ENCODE peak calls at places on chromosome 17, in ten cellular contexts. One of them, this sample, is unnamed.

GRCh38 chr17:79540306-79540705 is 70.5 kb downstream of the RBFOX3 start:
- DNase-seq in hippocampal formation: no peak
- DNase-seq in AG10803: no peak
- DNase-seq in neuronal stem cell: no peak
- DNase-seq in Calu3: no peak
- DNase-seq in GM10248: no peak
- DNase-seq in A549: no peak
- DNase-seq in stimulated activated CD4-positive, alpha-beta T cell treated with anti-CD3 and anti-CD28 coated beads, Interleukin-1b, Interleukin-23, amount 100 ng/mL, for 1 hour: no peak
- DNase-seq in NCI-H345: no peak
- DNase-seq in left cardiac atrium: no peak
- DNase-seq in this sample: no peak

GRCh38 chr17:17119533-17119932 is 77.3 kb downstream of the MPRIP start:
- DNase-seq in neuronal stem cell: no peak
- DNase-seq in A549: no peak
- DNase-seq in hippocampal formation: no peak
- DNase-seq in left cardiac atrium: no peak
- DNase-seq in AG10803: peak
- DNase-seq in NCI-H345: no peak
- DNase-seq in GM10248: peak
- DNase-seq in Calu3: no peak
- DNase-seq in stimulated activated CD4-positive, alpha-beta T cell treated with anti-CD3 and anti-CD28 coated beads, Interleukin-1b, Interleukin-23, amount 100 ng/mL, for 1 hour: no peak
- DNase-seq in this sample: peak

GRCh38 chr17:8320990-8321389 is 10.9 kb downstream of the ARHGEF15 start:
- DNase-seq in AG10803: no peak
- DNase-seq in Calu3: no peak
- DNase-seq in GM10248: peak
- DNase-seq in left cardiac atrium: no peak
- DNase-seq in neuronal stem cell: no peak
- DNase-seq in A549: no peak
- DNase-seq in NCI-H345: no peak
- DNase-seq in stimulated activated CD4-positive, alpha-beta T cell treated with anti-CD3 and anti-CD28 coated beads, Interleukin-1b, Interleukin-23, amount 100 ng/mL, for 1 hour: no peak
- DNase-seq in hippocampal formation: no peak
- DNase-seq in this sample: no peak

GRCh38 chr17:2436516-2436915 is 35.7 kb upstream of the MNT start:
- DNase-seq in stimulated activated CD4-positive, alpha-beta T cell treated with anti-CD3 and anti-CD28 coated beads, Interleukin-1b, Interleukin-23, amount 100 ng/mL, for 1 hour: no peak
- DNase-seq in Calu3: no peak
- DNase-seq in GM10248: no peak
- DNase-seq in NCI-H345: peak
- DNase-seq in hippocampal formation: no peak
- DNase-seq in neuronal stem cell: no peak
- DNase-seq in AG10803: no peak
- DNase-seq in A549: no peak
- DNase-seq in left cardiac atrium: no peak
- DNase-seq in this sample: no peak

GRCh38 chr17:61284174-61284573 is 115.5 kb upstream of the TBX2 start:
- DNase-seq in Calu3: no peak
- DNase-seq in left cardiac atrium: no peak
- DNase-seq in GM10248: no peak
- DNase-seq in AG10803: peak
- DNase-seq in neuronal stem cell: no peak
- DNase-seq in hippocampal formation: no peak
- DNase-seq in A549: no peak
- DNase-seq in stimulated activated CD4-positive, alpha-beta T cell treated with anti-CD3 and anti-CD28 coated beads, Interleukin-1b, Interleukin-23, amount 100 ng/mL, for 1 hour: no peak
- DNase-seq in NCI-H345: no peak
- DNase-seq in this sample: no peak

GRCh38 chr17:49557204-49558024 is 18.3 kb upstream of the NXPH3 start:
- DNase-seq in stimulated activated CD4-positive, alpha-beta T cell treated with anti-CD3 and anti-CD28 coated beads, Interleukin-1b, Interleukin-23, amount 100 ng/mL, for 1 hour: no peak
- DNase-seq in NCI-H345: peak
- DNase-seq in hippocampal formation: no peak
- DNase-seq in left cardiac atrium: peak
- DNase-seq in AG10803: peak
- DNase-seq in neuronal stem cell: no peak
- DNase-seq in A549: peak
- DNase-seq in GM10248: peak
- DNase-seq in Calu3: peak
- DNase-seq in this sample: no peak

GRCh38 chr17:48599373-48599772 is 5.4 kb downstream of the HOXB6 start:
- DNase-seq in stimulated activated CD4-positive, alpha-beta T cell treated with anti-CD3 and anti-CD28 coated beads, Interleukin-1b, Interleukin-23, amount 100 ng/mL, for 1 hour: no peak
- DNase-seq in neuronal stem cell: no peak
- DNase-seq in left cardiac atrium: no peak
- DNase-seq in NCI-H345: no peak
- DNase-seq in GM10248: no peak
- DNase-seq in Calu3: no peak
- DNase-seq in hippocampal formation: no peak
- DNase-seq in A549: no peak
- DNase-seq in AG10803: no peak
- DNase-seq in this sample: no peak

GRCh38 chr17:47882247-47882646 is 13.8 kb upstream of the SP2 start:
- DNase-seq in neuronal stem cell: no peak
- DNase-seq in stimulated activated CD4-positive, alpha-beta T cell treated with anti-CD3 and anti-CD28 coated beads, Interleukin-1b, Interleukin-23, amount 100 ng/mL, for 1 hour: no peak
- DNase-seq in A549: no peak
- DNase-seq in GM10248: no peak
- DNase-seq in left cardiac atrium: no peak
- DNase-seq in AG10803: peak
- DNase-seq in Calu3: no peak
- DNase-seq in hippocampal formation: no peak
- DNase-seq in NCI-H345: no peak
- DNase-seq in this sample: no peak

GRCh38 chr17:9370464-9370863 is 205.2 kb downstream of the STX8 start:
- DNase-seq in GM10248: no peak
- DNase-seq in A549: no peak
- DNase-seq in neuronal stem cell: no peak
- DNase-seq in left cardiac atrium: no peak
- DNase-seq in hippocampal formation: no peak
- DNase-seq in Calu3: no peak
- DNase-seq in AG10803: peak
- DNase-seq in stimulated activated CD4-positive, alpha-beta T cell treated with anti-CD3 and anti-CD28 coated beads, Interleukin-1b, Interleukin-23, amount 100 ng/mL, for 1 hour: no peak
- DNase-seq in NCI-H345: peak
- DNase-seq in this sample: no peak

GRCh38 chr17:71441098-71441497 is 679.7 kb upstream of the SOX9 start:
- DNase-seq in AG10803: peak
- DNase-seq in left cardiac atrium: no peak
- DNase-seq in stimulated activated CD4-positive, alpha-beta T cell treated with anti-CD3 and anti-CD28 coated beads, Interleukin-1b, Interleukin-23, amount 100 ng/mL, for 1 hour: no peak
- DNase-seq in hippocampal formation: no peak
- DNase-seq in Calu3: peak
- DNase-seq in neuronal stem cell: no peak
- DNase-seq in NCI-H345: no peak
- DNase-seq in A549: peak
- DNase-seq in GM10248: no peak
- DNase-seq in this sample: no peak

GRCh38 chr17:48586355-48586924 is 3.6 kb downstream of the HOXB3 start:
- DNase-seq in GM10248: peak
- DNase-seq in A549: no peak
- DNase-seq in NCI-H345: peak
- DNase-seq in Calu3: peak
- DNase-seq in neuronal stem cell: no peak
- DNase-seq in AG10803: no peak
- DNase-seq in stimulated activated CD4-positive, alpha-beta T cell treated with anti-CD3 and anti-CD28 coated beads, Interleukin-1b, Interleukin-23, amount 100 ng/mL, for 1 hour: no peak
- DNase-seq in hippocampal formation: no peak
- DNase-seq in left cardiac atrium: no peak
- DNase-seq in this sample: no peak

GRCh38 chr17:9024497-9024896 is 3.2 kb downstream of the NTN1 start:
- DNase-seq in AG10803: no peak
- DNase-seq in GM10248: no peak
- DNase-seq in A549: no peak
- DNase-seq in NCI-H345: no peak
- DNase-seq in stimulated activated CD4-positive, alpha-beta T cell treated with anti-CD3 and anti-CD28 coated beads, Interleukin-1b, Interleukin-23, amount 100 ng/mL, for 1 hour: no peak
- DNase-seq in left cardiac atrium: no peak
- DNase-seq in hippocampal formation: no peak
- DNase-seq in Calu3: no peak
- DNase-seq in neuronal stem cell: peak
- DNase-seq in this sample: no peak

GRCh38 chr17:2087597-2088211 is 32.8 kb downstream of the HIC1 start:
- DNase-seq in Calu3: no peak
- DNase-seq in A549: no peak
- DNase-seq in AG10803: no peak
- DNase-seq in neuronal stem cell: no peak
- DNase-seq in left cardiac atrium: peak
- DNase-seq in GM10248: peak
- DNase-seq in stimulated activated CD4-positive, alpha-beta T cell treated with anti-CD3 and anti-CD28 coated beads, Interleukin-1b, Interleukin-23, amount 100 ng/mL, for 1 hour: no peak
- DNase-seq in NCI-H345: no peak
- DNase-seq in hippocampal formation: no peak
- DNase-seq in this sample: no peak

GRCh38 chr17:61261001-61261587 is 138.5 kb upstream of the TBX2 start:
- DNase-seq in Calu3: no peak
- DNase-seq in AG10803: no peak
- DNase-seq in neuronal stem cell: no peak
- DNase-seq in NCI-H345: no peak
- DNase-seq in A549: no peak
- DNase-seq in GM10248: no peak
- DNase-seq in left cardiac atrium: no peak
- DNase-seq in stimulated activated CD4-positive, alpha-beta T cell treated with anti-CD3 and anti-CD28 coated beads, Interleukin-1b, Interleukin-23, amount 100 ng/mL, for 1 hour: no peak
- DNase-seq in hippocampal formation: no peak
- DNase-seq in this sample: no peak

GRCh38 chr17:81878294-81878693 is 7.2 kb upstream of the ARHGDIA start:
- DNase-seq in A549: no peak
- DNase-seq in Calu3: no peak
- DNase-seq in NCI-H345: no peak
- DNase-seq in AG10803: no peak
- DNase-seq in GM10248: no peak
- DNase-seq in stimulated activated CD4-positive, alpha-beta T cell treated with anti-CD3 and anti-CD28 coated beads, Interleukin-1b, Interleukin-23, amount 100 ng/mL, for 1 hour: no peak
- DNase-seq in hippocampal formation: no peak
- DNase-seq in neuronal stem cell: no peak
- DNase-seq in left cardiac atrium: no peak
- DNase-seq in this sample: no peak

GRCh38 chr17:48773245-48773644 is 43.8 kb downstream of the TTLL6 start:
- DNase-seq in A549: no peak
- DNase-seq in AG10803: no peak
- DNase-seq in left cardiac atrium: no peak
- DNase-seq in NCI-H345: no peak
- DNase-seq in hippocampal formation: no peak
- DNase-seq in neuronal stem cell: no peak
- DNase-seq in Calu3: no peak
- DNase-seq in GM10248: no peak
- DNase-seq in stimulated activated CD4-positive, alpha-beta T cell treated with anti-CD3 and anti-CD28 coated beads, Interleukin-1b, Interleukin-23, amount 100 ng/mL, for 1 hour: no peak
- DNase-seq in this sample: no peak

GRCh38 chr17:11900103-11900502 is 97.2 kb downstream of the ZNF18 start:
- DNase-seq in left cardiac atrium: no peak
- DNase-seq in NCI-H345: no peak
- DNase-seq in AG10803: no peak
- DNase-seq in neuronal stem cell: no peak
- DNase-seq in stimulated activated CD4-positive, alpha-beta T cell treated with anti-CD3 and anti-CD28 coated beads, Interleukin-1b, Interleukin-23, amount 100 ng/mL, for 1 hour: no peak
- DNase-seq in Calu3: no peak
- DNase-seq in A549: no peak
- DNase-seq in hippocampal formation: no peak
- DNase-seq in GM10248: no peak
- DNase-seq in this sample: no peak

GRCh38 chr17:65888649-65889048 is 303.3 kb downstream of the CEP112 start:
- DNase-seq in NCI-H345: no peak
- DNase-seq in Calu3: no peak
- DNase-seq in stimulated activated CD4-positive, alpha-beta T cell treated with anti-CD3 and anti-CD28 coated beads, Interleukin-1b, Interleukin-23, amount 100 ng/mL, for 1 hour: no peak
- DNase-seq in neuronal stem cell: no peak
- DNase-seq in left cardiac atrium: no peak
- DNase-seq in hippocampal formation: no peak
- DNase-seq in AG10803: peak
- DNase-seq in GM10248: no peak
- DNase-seq in A549: no peak
- DNase-seq in this sample: no peak

GRCh38 chr17:1693339-1693738 is 8.7 kb upstream of the PRPF8 start:
- DNase-seq in AG10803: no peak
- DNase-seq in GM10248: no peak
- DNase-seq in hippocampal formation: no peak
- DNase-seq in neuronal stem cell: no peak
- DNase-seq in stimulated activated CD4-positive, alpha-beta T cell treated with anti-CD3 and anti-CD28 coated beads, Interleukin-1b, Interleukin-23, amount 100 ng/mL, for 1 hour: no peak
- DNase-seq in A549: no peak
- DNase-seq in Calu3: no peak
- DNase-seq in NCI-H345: no peak
- DNase-seq in left cardiac atrium: no peak
- DNase-seq in this sample: no peak

GRCh38 chr17:41812176-41813038 is at the start of gene FKBP10:
- DNase-seq in GM10248: peak
- DNase-seq in NCI-H345: peak
- DNase-seq in Calu3: peak
- DNase-seq in hippocampal formation: peak
- DNase-seq in neuronal stem cell: peak
- DNase-seq in A549: peak
- DNase-seq in stimulated activated CD4-positive, alpha-beta T cell treated with anti-CD3 and anti-CD28 coated beads, Interleukin-1b, Interleukin-23, amount 100 ng/mL, for 1 hour: no peak
- DNase-seq in left cardiac atrium: peak
- DNase-seq in AG10803: peak
- DNase-seq in this sample: peak

GRCh38 chr17:82300707-82301270 is 16.6 kb downstream of the CD7 start:
- DNase-seq in neuronal stem cell: no peak
- DNase-seq in left cardiac atrium: peak
- DNase-seq in AG10803: peak
- DNase-seq in A549: peak
- DNase-seq in NCI-H345: peak
- DNase-seq in GM10248: peak
- DNase-seq in hippocampal formation: peak
- DNase-seq in Calu3: peak
- DNase-seq in stimulated activated CD4-positive, alpha-beta T cell treated with anti-CD3 and anti-CD28 coated beads, Interleukin-1b, Interleukin-23, amount 100 ng/mL, for 1 hour: no peak
- DNase-seq in this sample: no peak

GRCh38 chr17:48125829-48126612 is 18.5 kb downstream of the SNX11 start:
- DNase-seq in neuronal stem cell: no peak
- DNase-seq in left cardiac atrium: no peak
- DNase-seq in NCI-H345: no peak
- DNase-seq in GM10248: no peak
- DNase-seq in hippocampal formation: no peak
- DNase-seq in A549: no peak
- DNase-seq in AG10803: no peak
- DNase-seq in stimulated activated CD4-positive, alpha-beta T cell treated with anti-CD3 and anti-CD28 coated beads, Interleukin-1b, Interleukin-23, amount 100 ng/mL, for 1 hour: no peak
- DNase-seq in Calu3: no peak
- DNase-seq in this sample: no peak

GRCh38 chr17:65886240-65886639 is 305.7 kb downstream of the CEP112 start:
- DNase-seq in stimulated activated CD4-positive, alpha-beta T cell treated with anti-CD3 and anti-CD28 coated beads, Interleukin-1b, Interleukin-23, amount 100 ng/mL, for 1 hour: no peak
- DNase-seq in Calu3: no peak
- DNase-seq in AG10803: peak
- DNase-seq in left cardiac atrium: no peak
- DNase-seq in A549: no peak
- DNase-seq in NCI-H345: no peak
- DNase-seq in neuronal stem cell: no peak
- DNase-seq in GM10248: no peak
- DNase-seq in hippocampal formation: no peak
- DNase-seq in this sample: no peak

GRCh38 chr17:32723310-32723955 is 153.5 kb downstream of the MYO1D start:
- DNase-seq in neuronal stem cell: no peak
- DNase-seq in GM10248: no peak
- DNase-seq in hippocampal formation: peak
- DNase-seq in Calu3: no peak
- DNase-seq in AG10803: no peak
- DNase-seq in A549: no peak
- DNase-seq in NCI-H345: no peak
- DNase-seq in stimulated activated CD4-positive, alpha-beta T cell treated with anti-CD3 and anti-CD28 coated beads, Interleukin-1b, Interleukin-23, amount 100 ng/mL, for 1 hour: no peak
- DNase-seq in left cardiac atrium: peak
- DNase-seq in this sample: no peak

GRCh38 chr17:51228177-51228576 is 31.7 kb downstream of the MBTD1 start:
- DNase-seq in GM10248: no peak
- DNase-seq in stimulated activated CD4-positive, alpha-beta T cell treated with anti-CD3 and anti-CD28 coated beads, Interleukin-1b, Interleukin-23, amount 100 ng/mL, for 1 hour: no peak
- DNase-seq in AG10803: peak
- DNase-seq in NCI-H345: no peak
- DNase-seq in Calu3: no peak
- DNase-seq in left cardiac atrium: no peak
- DNase-seq in neuronal stem cell: no peak
- DNase-seq in hippocampal formation: no peak
- DNase-seq in A549: no peak
- DNase-seq in this sample: no peak

GRCh38 chr17:8859804-8860430 is 7.6 kb downstream of the PIK3R6 start:
- DNase-seq in neuronal stem cell: no peak
- DNase-seq in Calu3: no peak
- DNase-seq in left cardiac atrium: no peak
- DNase-seq in GM10248: no peak
- DNase-seq in stimulated activated CD4-positive, alpha-beta T cell treated with anti-CD3 and anti-CD28 coated beads, Interleukin-1b, Interleukin-23, amount 100 ng/mL, for 1 hour: no peak
- DNase-seq in AG10803: no peak
- DNase-seq in hippocampal formation: no peak
- DNase-seq in A549: no peak
- DNase-seq in NCI-H345: no peak
- DNase-seq in this sample: no peak

GRCh38 chr17:66542183-66542966 is 240.0 kb downstream of the PRKCA start:
- DNase-seq in neuronal stem cell: no peak
- DNase-seq in left cardiac atrium: no peak
- DNase-seq in AG10803: peak
- DNase-seq in GM10248: peak
- DNase-seq in hippocampal formation: no peak
- DNase-seq in Calu3: no peak
- DNase-seq in stimulated activated CD4-positive, alpha-beta T cell treated with anti-CD3 and anti-CD28 coated beads, Interleukin-1b, Interleukin-23, amount 100 ng/mL, for 1 hour: no peak
- DNase-seq in NCI-H345: no peak
- DNase-seq in A549: no peak
- DNase-seq in this sample: peak

This sample was measured in GM19239.